ENCODE peak calls at places on chromosomes 11 and 22, in ten cellular contexts. O is NCI-H345; J is memory B cell; X is Right ventricle myocardium superior; B is lower leg skin; E is activated naive CD4-positive, alpha-beta T cell treated with anti-CD3 and anti-CD28 coated beads, Interleukin-2, amount 50 U/mL, for 16 hours; U is cardiac muscle cell; M is stimulated activated CD8-positive, alpha-beta memory T cell treated with anti-CD3 and anti-CD28 coated beads, Interleukin-15, amount 100 ng/mL, for 24 hours; C is chondrocyte; Y is SW480. Z is an unnamed sample.
A peak's percentile ranks its signal among the peaks of the same experiment; 100 is the strongest.

GRCh38 chr11:32437406-32438345 is 2.3 kb upstream of the WT1 start:
- DNase-seq in O (no peak), M (no peak), X (no peak), U (peak; percentile 54), E (no peak), B (no peak), Y (no peak), C (no peak), J (no peak), Z (no peak)

GRCh38 chr11:2762031-2762380 is 62.2 kb upstream of the KCNQ1OT1 start:
- DNase-seq in E (no peak), J (peak; percentile 2), M (no peak), Y (no peak), U (no peak), B (peak; percentile 9), C (no peak), X (no peak), O (no peak), Z (no peak)

GRCh38 chr22:40385041-40385782 is 14.8 kb downstream of the SGSM3 start:
- DNase-seq in E (no peak), J (no peak), X (no peak), U (no peak), O (no peak), C (no peak), M (no peak), Y (no peak), B (no peak), Z (no peak)

GRCh38 chr22:30208631-30209603 is 37.6 kb downstream of the LIF start:
- DNase-seq in Y (peak; percentile 88), E (no peak), O (no peak), U (no peak), B (no peak), C (peak; percentile 59), M (no peak), J (no peak), X (peak; percentile 82), Z (no peak)

GRCh38 chr22:25208743-25209505 is 9.3 kb downstream of the CRYBB3 start:
- DNase-seq in M (no peak), C (no peak), U (no peak), E (no peak), J (no peak), Y (no peak), B (no peak), X (no peak), O (no peak), Z (no peak)

GRCh38 chr22:42797021-42797420 is 60.1 kb downstream of the ARFGAP3 start:
- DNase-seq in Y (no peak), E (no peak), M (no peak), C (no peak), O (no peak), X (no peak), U (no peak), J (no peak), B (peak; percentile 56), Z (no peak)

GRCh38 chr11:68843052-68843561 is 1.4 kb upstream of the CPT1A start:
- DNase-seq in O (no peak), J (peak; percentile 32), C (no peak), E (peak; percentile 60), U (no peak), M (no peak), Y (peak; percentile 61), X (peak; percentile 37), B (no peak), Z (no peak)

GRCh38 chr22:45163074-45163416 is 680 bp upstream of the NUP50 start:
- DNase-seq in Y (peak; percentile 51), M (no peak), U (peak; percentile 54), C (no peak), E (no peak), J (no peak), B (no peak), X (no peak), O (peak; percentile 1), Z (peak; percentile 31)

GRCh38 chr22:47035443-47035881 is 273.0 kb downstream of the TBC1D22A start:
- DNase-seq in J (no peak), U (no peak), B (no peak), X (peak; percentile 33), E (no peak), C (peak; percentile 81), M (no peak), O (no peak), Y (no peak), Z (no peak)

GRCh38 chr22:46076651-46077339 is 73.5 kb upstream of the PPARA start:
- DNase-seq in J (no peak), O (no peak), B (no peak), Y (peak; percentile 82), X (peak; percentile 69), C (peak; percentile 75), U (no peak), M (no peak), E (no peak), Z (peak; percentile 83)

GRCh38 chr11:75350743-75351540 is 519 bp downstream of the ARRB1 start:
- DNase-seq in M (no peak), Y (peak; percentile 44), B (no peak), C (no peak), U (no peak), E (peak; percentile 60), J (no peak), X (peak; percentile 78), O (no peak), Z (no peak)

GRCh38 chr22:43345761-43346261 is 2.6 kb upstream of the SCUBE1 start:
- DNase-seq in U (no peak), O (no peak), C (no peak), J (no peak), Y (no peak), X (no peak), E (no peak), M (no peak), B (no peak), Z (no peak)

GRCh38 chr11:133956650-133957633 is at the start of gene IGSF9B:
- DNase-seq in C (no peak), E (peak; percentile 94), X (peak; percentile 92), M (peak; percentile 75), J (peak; percentile 82), U (peak; percentile 93), Y (peak; percentile 88), B (peak; percentile 67), O (peak; percentile 93), Z (no peak)

GRCh38 chr11:86390499-86390898 is 15.8 kb downstream of the CCDC81 start:
- DNase-seq in C (no peak), U (no peak), Y (no peak), J (no peak), M (no peak), X (no peak), E (no peak), B (no peak), O (no peak), Z (no peak)

GRCh38 chr11:45411221-45411946 is 125.2 kb upstream of the SYT13 start:
- DNase-seq in X (no peak), Y (no peak), C (no peak), O (no peak), U (no peak), B (no peak), J (no peak), M (no peak), E (no peak), Z (no peak)

GRCh38 chr11:65578134-65578533 is 2.3 kb downstream of the EHBP1L1 start:
- DNase-seq in J (no peak), Y (no peak), M (no peak), X (no peak), U (no peak), E (no peak), O (no peak), C (no peak), B (no peak), Z (no peak)

GRCh38 chr22:20810645-20811044 is 36.7 kb downstream of the SERPIND1 start:
- DNase-seq in X (no peak), E (peak; percentile 34), J (no peak), C (no peak), Y (no peak), U (no peak), M (no peak), O (no peak), B (no peak), Z (no peak)

GRCh38 chr11:112878228-112878627 is 83.0 kb upstream of the NCAM1 start:
- DNase-seq in O (no peak), E (no peak), U (no peak), Y (no peak), J (no peak), C (no peak), B (no peak), X (no peak), M (no peak), Z (no peak)

GRCh38 chr11:69131644-69132300 is 24.0 kb upstream of the SMIM38 start:
- DNase-seq in Y (peak; percentile 81), C (no peak), X (peak; percentile 68), U (peak; percentile 90), B (peak; percentile 74), J (no peak), E (no peak), M (no peak), O (peak; percentile 60), Z (peak; percentile 84)